ENCODE peak calls at places on chromosomes 5 and 9, in eight cellular contexts. I is activated effector memory CD4-positive, alpha-beta T cell treated with Interleukin-2 at 50 U/mL for 16 hours; S is hepatic stellate cell; O is Right ventricle myocardium superior; L is mesendoderm; P is RPMI7951; K is choroid plexus epithelial cell; Z is A549. X is an unnamed sample.

GRCh38 chr9:136674786-136675349 is 12.2 kb downstream of the EGFL7 start:
- DNase-seq in Z (no peak), I (no peak), K (no peak), S (no peak), P (no peak), L (peak; percentile 29), O (peak; percentile 67), X (no peak)

GRCh38 chr5:72920690-72921089 is 35.2 kb upstream of the FCHO2 start:
- DNase-seq in L (peak; percentile 31), I (no peak), O (no peak), P (peak; percentile 30), S (peak; percentile 27), Z (peak; percentile 33), K (peak; percentile 62), X (no peak)

GRCh38 chr5:5011151-5011550 is 129.0 kb upstream of the ADAMTS16 start:
- DNase-seq in L (no peak), I (no peak), S (no peak), Z (no peak), O (no peak), K (no peak), P (peak; percentile 46), X (no peak)

GRCh38 chr5:96687812-96688453 is 25.8 kb downstream of the CAST start:
- DNase-seq in O (no peak), L (no peak), I (no peak), P (peak; percentile 61), S (peak; percentile 63), Z (peak; percentile 79), K (peak; percentile 87), X (no peak)

GRCh38 chr5:151708126-151708525 is 21.4 kb upstream of the SPARC start:
- DNase-seq in P (peak; percentile 81), Z (no peak), L (no peak), S (no peak), I (no peak), O (no peak), K (peak; percentile 31), X (no peak)

GRCh38 chr5:180718810-180719453 is 20.9 kb downstream of the OR2Y1 start:
- DNase-seq in S (peak; percentile 20), Z (peak; percentile 28), O (no peak), P (peak; percentile 33), K (peak; percentile 62), I (no peak), L (peak; percentile 52), X (no peak)

GRCh38 chr5:143491644-143492043 is 88.2 kb upstream of the NR3C1 start:
- DNase-seq in I (no peak), L (no peak), Z (no peak), S (no peak), P (no peak), O (no peak), K (peak; percentile 44), X (no peak)

GRCh38 chr5:34699155-34700077 is 43.3 kb downstream of the RAI14 start:
- DNase-seq in I (no peak), O (no peak), K (no peak), S (no peak), Z (no peak), L (peak; percentile 84), P (no peak), X (no peak)

GRCh38 chr9:34346873-34347799 is 17.8 kb downstream of the NUDT2 start:
- DNase-seq in K (no peak), Z (no peak), P (no peak), I (no peak), O (no peak), S (no peak), L (no peak), X (no peak)

GRCh38 chr9:83986765-83987401 is 6.3 kb downstream of the RMI1 start:
- DNase-seq in I (no peak), P (peak; percentile 55), K (peak; percentile 38), L (no peak), Z (no peak), O (no peak), S (no peak), X (peak; percentile 54)

GRCh38 chr5:40550481-40550880 is 129.2 kb upstream of the PTGER4 start:
- DNase-seq in L (no peak), K (no peak), S (no peak), Z (no peak), I (no peak), O (no peak), P (no peak), X (no peak)

GRCh38 chr5:54646285-54647101 is 128.9 kb downstream of the SNX18 start:
- DNase-seq in S (peak; percentile 70), K (peak; percentile 97), I (peak; percentile 52), L (peak; percentile 52), P (peak; percentile 79), Z (no peak), O (peak; percentile 92), X (peak; percentile 73)

GRCh38 chr9:5449521-5450359 is 602 bp upstream of the CD274 start:
- DNase-seq in K (no peak), Z (no peak), O (no peak), S (no peak), P (no peak), L (no peak), I (no peak), X (no peak)

GRCh38 chr5:141355641-141356040 is 820 bp downstream of the PCDHGA4 start:
- DNase-seq in Z (no peak), O (no peak), L (no peak), I (no peak), K (no peak), P (no peak), S (no peak), X (no peak)

GRCh38 chr9:93093081-93093448 is 3.0 kb upstream of the CARD19 start:
- DNase-seq in K (no peak), O (no peak), P (no peak), S (no peak), L (no peak), Z (no peak), I (no peak), X (no peak)

GRCh38 chr5:68661237-68661636 is 432.6 kb upstream of the SLC30A5 start:
- DNase-seq in S (no peak), K (peak; percentile 41), Z (peak; percentile 13), I (no peak), L (peak; percentile 70), P (peak; percentile 25), O (no peak), X (no peak)

GRCh38 chr5:10559883-10560282 is 4.0 kb upstream of the ANKRD33B start:
- DNase-seq in O (no peak), I (no peak), S (no peak), L (peak; percentile 50), P (no peak), K (no peak), Z (no peak), X (no peak)

GRCh38 chr5:165882099-165882498 is 2376.7 kb downstream of the MAT2B start:
- DNase-seq in L (no peak), P (no peak), Z (no peak), K (no peak), S (no peak), I (no peak), O (no peak), X (no peak)

GRCh38 chr5:110329955-110330354 is 396.5 kb downstream of the TMEM232 start:
- DNase-seq in P (no peak), Z (no peak), O (no peak), L (peak; percentile 70), I (no peak), S (no peak), K (no peak), X (no peak)

GRCh38 chr5:125630260-125630659 is 792.9 kb upstream of the GRAMD2B start:
- DNase-seq in I (no peak), K (no peak), L (no peak), S (no peak), P (no peak), Z (no peak), O (no peak), X (no peak)

GRCh38 chr9:97847474-97848236 is 5.4 kb upstream of the FOXE1 start:
- DNase-seq in P (no peak), I (no peak), L (no peak), Z (no peak), K (no peak), O (no peak), S (no peak), X (no peak)

GRCh38 chr5:150125334-150125733 is 30.3 kb downstream of the PDGFRB start:
- DNase-seq in Z (no peak), S (no peak), L (no peak), O (peak; percentile 29), K (no peak), P (no peak), I (no peak), X (no peak)

GRCh38 chr5:173012882-173013281 is 29.3 kb downstream of the ATP6V0E1 start:
- DNase-seq in Z (no peak), I (no peak), P (no peak), O (peak; percentile 54), K (peak; percentile 51), S (no peak), L (no peak), X (no peak)

GRCh38 chr9:89848060-89849040 is 243.5 kb downstream of the GADD45G start:
- DNase-seq in O (no peak), K (no peak), L (no peak), P (no peak), S (no peak), I (no peak), Z (no peak), X (no peak)

GRCh38 chr5:4097194-4097593 is 501.6 kb downstream of the IRX1 start:
- DNase-seq in Z (no peak), S (no peak), I (no peak), P (no peak), K (no peak), O (no peak), L (no peak), X (no peak)

GRCh38 chr9:89481161-89481915 is 16.6 kb downstream of the SEMA4D start:
- DNase-seq in K (no peak), S (no peak), P (no peak), O (peak; percentile 11), L (no peak), Z (no peak), I (peak; percentile 52), X (no peak)

GRCh38 chr5:32076699-32077695 is 97.1 kb downstream of the GOLPH3 start:
- DNase-seq in P (peak; percentile 73), I (no peak), K (peak; percentile 81), Z (peak; percentile 31), L (peak; percentile 51), S (peak; percentile 45), O (peak; percentile 67), X (no peak)

GRCh38 chr5:137252513-137252912 is 246.6 kb downstream of the SPOCK1 start:
- DNase-seq in K (no peak), Z (no peak), I (no peak), L (no peak), P (peak; percentile 18), S (peak; percentile 7), O (no peak), X (no peak)

GRCh38 chr9:127539259-127539981 is 72.7 kb upstream of the STXBP1 start:
- DNase-seq in L (no peak), I (no peak), O (no peak), K (no peak), Z (no peak), S (peak; percentile 78), P (peak; percentile 80), X (no peak)

GRCh38 chr9:123954518-123954917 is 24.6 kb upstream of the DENND1A start:
- DNase-seq in O (no peak), L (no peak), K (no peak), I (no peak), Z (no peak), S (no peak), P (no peak), X (no peak)

GRCh38 chr5:79963261-79963977 is 27.6 kb downstream of the MTX3 start:
- DNase-seq in O (no peak), P (no peak), S (no peak), K (no peak), L (no peak), I (no peak), Z (no peak), X (no peak)

GRCh38 chr5:91176288-91177016 is 206.7 kb downstream of the ARRDC3 start:
- DNase-seq in Z (no peak), O (no peak), S (no peak), K (peak; percentile 73), P (no peak), I (no peak), L (no peak), X (no peak)

GRCh38 chr9:94639045-94639995 is at the start of gene FBP1:
- DNase-seq in K (peak; percentile 17), O (peak; percentile 68), P (no peak), L (peak; percentile 37), Z (no peak), I (peak; percentile 20), S (no peak), X (peak; percentile 47)

GRCh38 chr9:135501261-135502167 is 1.0 kb downstream of the MRPS2 start:
- DNase-seq in L (peak; percentile 68), I (no peak), S (peak; percentile 87), O (peak; percentile 35), Z (peak; percentile 83), K (no peak), P (no peak), X (no peak)

X was measured in natural killer cell.